ENCODE peak calls at places on chromosomes 5 and 9, in five cellular contexts. S, A, J, I and T are unnamed samples.
A peak's percentile ranks its signal among the peaks of the same experiment; 100 is the strongest.

GRCh38 chr5:1127991-1128785 is 16.3 kb upstream of the SLC12A7 start:
- DNase-seq in S (no peak), I (no peak), A (no peak), J (no peak), T (no peak)

GRCh38 chr9:136352682-136353081 is 10.9 kb downstream of the DNLZ start:
- DNase-seq in I (no peak), A (no peak), J (peak; percentile 45), S (no peak), T (no peak)

GRCh38 chr9:91038483-91039124 is 237.0 kb downstream of the SYK start:
- DNase-seq in J (no peak), S (no peak), A (no peak), I (no peak), T (no peak)

GRCh38 chr5:150511641-150512367 is 3.9 kb downstream of the NDST1 start:
- DNase-seq in A (peak; percentile 59), J (peak; percentile 57), I (no peak), S (no peak), T (no peak)

GRCh38 chr9:123113185-123113584 is 79.7 kb downstream of the GPR21 start:
- DNase-seq in S (no peak), A (no peak), J (no peak), I (no peak), T (no peak)

GRCh38 chr9:136418182-136419091 is 8.0 kb downstream of the PMPCA start:
- DNase-seq in A (no peak), S (no peak), I (no peak), J (no peak), T (no peak)

GRCh38 chr5:103526164-103526915 is 36.2 kb downstream of the NUDT12 start:
- DNase-seq in J (no peak), A (peak; percentile 79), S (no peak), I (no peak), T (no peak)

GRCh38 chr9:121773954-121774714 is 122.7 kb downstream of the DAB2IP start:
- DNase-seq in A (no peak), I (no peak), J (no peak), S (peak; percentile 1), T (no peak)

GRCh38 chr9:2711716-2712115 is 5.6 kb upstream of the KCNV2 start:
- DNase-seq in J (no peak), I (no peak), A (no peak), S (no peak), T (no peak)

GRCh38 chr9:128921881-128922763 is 1.3 kb downstream of the PHYHD1 start:
- DNase-seq in S (no peak), I (no peak), J (peak; percentile 84), A (no peak), T (no peak)

GRCh38 chr9:138105561-138106505 is 228.3 kb downstream of the CACNA1B start:
- DNase-seq in A (no peak), I (no peak), J (no peak), S (no peak), T (no peak)

GRCh38 chr5:15577132-15577531 is 77.2 kb downstream of the FBXL7 start:
- DNase-seq in S (no peak), J (no peak), I (no peak), A (no peak), T (no peak)

GRCh38 chr5:169682026-169682425 is 45.0 kb downstream of the DOCK2 start:
- DNase-seq in A (no peak), J (no peak), S (no peak), I (no peak), T (no peak)

GRCh38 chr5:91281409-91281808 is 101.7 kb downstream of the ARRDC3 start:
- DNase-seq in A (peak; percentile 95), S (no peak), I (no peak), J (peak; percentile 17), T (no peak)

GRCh38 chr5:97545856-97546570 is 363.0 kb upstream of the RIOK2 start:
- DNase-seq in S (no peak), I (no peak), A (no peak), J (peak; percentile 8), T (no peak)

GRCh38 chr5:103910002-103910401 is 347.4 kb upstream of the NUDT12 start:
- DNase-seq in J (no peak), S (no peak), I (no peak), A (no peak), T (no peak)

GRCh38 chr9:123687246-123687721 is 242.6 kb downstream of the DENND1A start:
- DNase-seq in A (no peak), J (no peak), S (no peak), I (no peak), T (no peak)

GRCh38 chr9:85543196-85543595 is 198.6 kb downstream of the AGTPBP1 start:
- DNase-seq in S (no peak), I (no peak), J (no peak), A (no peak), T (no peak)

GRCh38 chr9:84067851-84068250 is 87.2 kb downstream of the RMI1 start:
- DNase-seq in I (no peak), J (no peak), S (no peak), A (no peak), T (no peak)

GRCh38 chr9:108580021-108580439 is 275.8 kb downstream of the ACTL7B start:
- DNase-seq in I (no peak), S (no peak), J (no peak), A (peak; percentile 33), T (no peak)

GRCh38 chr5:146947181-146947941 is 68.8 kb upstream of the PPP2R2B start:
- DNase-seq in A (no peak), J (peak; percentile 29), S (no peak), I (no peak), T (no peak)

GRCh38 chr9:137464291-137464999 is 5.3 kb upstream of the NSMF start:
- DNase-seq in A (no peak), J (no peak), I (no peak), S (no peak), T (no peak)

GRCh38 chr5:994272-994607 is 14.4 kb upstream of the NKD2 start:
- DNase-seq in S (no peak), J (no peak), A (no peak), I (no peak), T (no peak)

GRCh38 chr9:134496413-134497282 is 145.0 kb upstream of the COL5A1 start:
- DNase-seq in I (no peak), A (peak; percentile 88), J (no peak), S (no peak), T (no peak)

GRCh38 chr5:141245250-141245717 is at the start of gene PCDHB15:
- DNase-seq in I (no peak), J (peak; percentile 26), A (no peak), S (no peak), T (no peak)

GRCh38 chr5:176812269-176813259 is 2.2 kb downstream of the UNC5A start:
- DNase-seq in A (no peak), I (no peak), S (no peak), J (peak; percentile 78), T (no peak)

GRCh38 chr5:10987881-10988504 is 227.0 kb upstream of the DAP start:
- DNase-seq in J (peak; percentile 76), I (peak; percentile 19), S (peak; percentile 37), A (no peak), T (peak; percentile 45)

GRCh38 chr5:180313677-180314076 is 21.8 kb upstream of the MAPK9 start:
- DNase-seq in A (no peak), I (peak; percentile 28), J (peak; percentile 38), S (peak; percentile 62), T (peak; percentile 39)

GRCh38 chr9:127132921-127133647 is 10.6 kb upstream of the ANGPTL2 start:
- DNase-seq in A (no peak), I (no peak), J (peak; percentile 70), S (no peak), T (no peak)

GRCh38 chr9:136309101-136309801 is 5.4 kb upstream of the CCDC187 start:
- DNase-seq in I (no peak), J (no peak), A (no peak), S (no peak), T (no peak)

GRCh38 chr9:136023401-136024225 is 62.4 kb upstream of the UBAC1 start:
- DNase-seq in I (no peak), S (no peak), A (no peak), J (no peak), T (no peak)

GRCh38 chr5:59187772-59188347 is 605.0 kb downstream of the RAB3C start:
- DNase-seq in A (no peak), S (no peak), I (no peak), J (no peak), T (no peak)

GRCh38 chr5:62143268-62144229 is 162.5 kb upstream of the KIF2A start:
- DNase-seq in A (peak; percentile 8), J (no peak), I (no peak), S (no peak), T (no peak)

GRCh38 chr9:135864447-135865049 is 42.8 kb downstream of the CAMSAP1 start:
- DNase-seq in S (peak; percentile 48), I (peak; percentile 52), A (no peak), J (peak; percentile 83), T (peak; percentile 58)

GRCh38 chr5:115375922-115376321 is 79.5 kb upstream of the CCDC112 start:
- DNase-seq in A (no peak), S (no peak), J (no peak), I (no peak), T (no peak)

GRCh38 chr9:109403766-109404320 is 83.0 kb upstream of the EPB41L4B start:
- DNase-seq in I (no peak), J (no peak), S (no peak), A (no peak), T (no peak)

GRCh38 chr5:119954106-119954505 is 324.7 kb downstream of the FAM170A start:
- DNase-seq in S (no peak), A (no peak), I (no peak), J (no peak), T (no peak)

GRCh38 chr5:147359551-147359950 is 124.7 kb downstream of the STK32A start:
- DNase-seq in J (no peak), S (no peak), A (no peak), I (no peak), T (no peak)